ENCODE peak calls at places on chromosomes 4 and X, in four cellular contexts. One of them, this sample, is unnamed.

GRCh38 chr4:14790487-14790886 is 211.8 kb upstream of the CPEB2 start:
- DNase-seq in GM12891: no peak
- DNase-seq in HCEC 1CT: no peak
- DNase-seq in A549: no peak
- DNase-seq in this sample: no peak

GRCh38 chrX:41922694-41923171 is 621 bp downstream of the CASK start:
- DNase-seq in GM12891: no peak
- DNase-seq in HCEC 1CT: peak
- DNase-seq in A549: peak
- DNase-seq in this sample: no peak

GRCh38 chr4:99863804-99864203 is 30.4 kb downstream of the LAMTOR3 start:
- DNase-seq in GM12891: no peak
- DNase-seq in HCEC 1CT: peak
- DNase-seq in A549: no peak
- DNase-seq in this sample: no peak

GRCh38 chr4:188197566-188197965 is 58.3 kb downstream of the TRIML1 start:
- DNase-seq in GM12891: no peak
- DNase-seq in HCEC 1CT: no peak
- DNase-seq in A549: no peak
- DNase-seq in this sample: no peak

GRCh38 chrX:9928083-9928482 is 39.1 kb upstream of the CLDN34 start:
- DNase-seq in GM12891: no peak
- DNase-seq in HCEC 1CT: no peak
- DNase-seq in A549: no peak
- DNase-seq in this sample: no peak

GRCh38 chr4:185282968-185283367 is 73.6 kb downstream of the SNX25 start:
- DNase-seq in GM12891: no peak
- DNase-seq in HCEC 1CT: peak
- DNase-seq in A549: peak
- DNase-seq in this sample: no peak

GRCh38 chrX:46814966-46815365 is 21.9 kb upstream of the RP2 start:
- DNase-seq in GM12891: no peak
- DNase-seq in HCEC 1CT: no peak
- DNase-seq in A549: no peak
- DNase-seq in this sample: no peak

GRCh38 chr4:52833941-52834525 is 28.1 kb upstream of the RASL11B start:
- DNase-seq in GM12891: no peak
- DNase-seq in HCEC 1CT: no peak
- DNase-seq in A549: no peak
- DNase-seq in this sample: no peak

GRCh38 chrX:131671714-131672113 is 127.8 kb downstream of the OR13H1 start:
- DNase-seq in GM12891: no peak
- DNase-seq in HCEC 1CT: no peak
- DNase-seq in A549: no peak
- DNase-seq in this sample: no peak

GRCh38 chr4:7759635-7760034 is 180.0 kb downstream of the AFAP1 start:
- DNase-seq in GM12891: no peak
- DNase-seq in HCEC 1CT: no peak
- DNase-seq in A549: no peak
- DNase-seq in this sample: no peak

GRCh38 chrX:53089224-53089842 is 4.6 kb upstream of the KANTR start:
- DNase-seq in GM12891: no peak
- DNase-seq in HCEC 1CT: peak
- DNase-seq in A549: peak
- DNase-seq in this sample: no peak

GRCh38 chr4:15130441-15130840 is 128.2 kb downstream of the CPEB2 start:
- DNase-seq in GM12891: no peak
- DNase-seq in HCEC 1CT: no peak
- DNase-seq in A549: no peak
- DNase-seq in this sample: no peak

GRCh38 chr4:105951198-105951597 is 55.9 kb downstream of the NPNT start:
- DNase-seq in GM12891: no peak
- DNase-seq in HCEC 1CT: no peak
- DNase-seq in A549: no peak
- DNase-seq in this sample: no peak

GRCh38 chr4:55781809-55782208 is 37.8 kb upstream of the EXOC1L start:
- DNase-seq in GM12891: no peak
- DNase-seq in HCEC 1CT: no peak
- DNase-seq in A549: no peak
- DNase-seq in this sample: no peak

GRCh38 chrX:153931151-153931550 is 3.7 kb downstream of the NAA10 start:
- DNase-seq in GM12891: no peak
- DNase-seq in HCEC 1CT: no peak
- DNase-seq in A549: no peak
- DNase-seq in this sample: no peak

GRCh38 chrX:53494427-53494826 is 60.3 kb upstream of the HSD17B10 start:
- DNase-seq in GM12891: no peak
- DNase-seq in HCEC 1CT: no peak
- DNase-seq in A549: no peak
- DNase-seq in this sample: no peak

GRCh38 chr4:42048394-42048793 is 58.1 kb downstream of the SLC30A9 start:
- DNase-seq in GM12891: no peak
- DNase-seq in HCEC 1CT: peak
- DNase-seq in A549: peak
- DNase-seq in this sample: peak

GRCh38 chrX:372856-373640 is 13.7 kb downstream of the PPP2R3B start:
- DNase-seq in GM12891: no peak
- DNase-seq in HCEC 1CT: no peak
- DNase-seq in A549: no peak
- DNase-seq in this sample: no peak

GRCh38 chr4:182235016-182235415 is 8.2 kb upstream of the TENM3 start:
- DNase-seq in GM12891: no peak
- DNase-seq in HCEC 1CT: no peak
- DNase-seq in A549: no peak
- DNase-seq in this sample: no peak

GRCh38 chrX:34365482-34365881 is 233.4 kb upstream of the FAM47A start:
- DNase-seq in GM12891: no peak
- DNase-seq in HCEC 1CT: no peak
- DNase-seq in A549: no peak
- DNase-seq in this sample: no peak

GRCh38 chrX:39318497-39319343 is 517.5 kb downstream of the MID1IP1 start:
- DNase-seq in GM12891: no peak
- DNase-seq in HCEC 1CT: no peak
- DNase-seq in A549: no peak
- DNase-seq in this sample: no peak

GRCh38 chr4:185405296-185405999 is 8.8 kb downstream of the ANKRD37 start:
- DNase-seq in GM12891: no peak
- DNase-seq in HCEC 1CT: no peak
- DNase-seq in A549: no peak
- DNase-seq in this sample: no peak

GRCh38 chr4:114905017-114905416 is 208.4 kb downstream of the NDST4 start:
- DNase-seq in GM12891: no peak
- DNase-seq in HCEC 1CT: no peak
- DNase-seq in A549: no peak
- DNase-seq in this sample: no peak

GRCh38 chr4:22485751-22486150 is 30.1 kb downstream of the ADGRA3 start:
- DNase-seq in GM12891: no peak
- DNase-seq in HCEC 1CT: peak
- DNase-seq in A549: no peak
- DNase-seq in this sample: no peak

GRCh38 chr4:13700196-13701140 is 72.9 kb upstream of the BOD1L1 start:
- DNase-seq in GM12891: no peak
- DNase-seq in HCEC 1CT: peak
- DNase-seq in A549: no peak
- DNase-seq in this sample: peak

GRCh38 chrX:24153175-24153795 is 3.8 kb downstream of the ZFX start:
- DNase-seq in GM12891: no peak
- DNase-seq in HCEC 1CT: no peak
- DNase-seq in A549: no peak
- DNase-seq in this sample: no peak